ENCODE peak calls at places on chromosome 10, in four cellular contexts. One of them, this sample, is unnamed.

GRCh38 chr10:30059209-30060107 is at the start of gene JCAD:
- DNase-seq in activated T-helper 1 cell treated with anti-CD3 and anti-CD28 coated beads, Interleukin-2, amount 50 U/mL, for 16 hours: peak
- DNase-seq in memory B cell: peak
- DNase-seq in amniotic epithelial cell: no peak
- DNase-seq in this sample: peak

GRCh38 chr10:108561649-108562048 is 1361.7 kb downstream of the XPNPEP1 start:
- DNase-seq in activated T-helper 1 cell treated with anti-CD3 and anti-CD28 coated beads, Interleukin-2, amount 50 U/mL, for 16 hours: no peak
- DNase-seq in amniotic epithelial cell: no peak
- DNase-seq in memory B cell: no peak
- DNase-seq in this sample: no peak

GRCh38 chr10:44703241-44704155 is 207.6 kb upstream of the TMEM72 start:
- DNase-seq in memory B cell: no peak
- DNase-seq in amniotic epithelial cell: no peak
- DNase-seq in activated T-helper 1 cell treated with anti-CD3 and anti-CD28 coated beads, Interleukin-2, amount 50 U/mL, for 16 hours: no peak
- DNase-seq in this sample: no peak

GRCh38 chr10:103542764-103543616 is 49.5 kb downstream of the NEURL1 start:
- DNase-seq in amniotic epithelial cell: peak
- DNase-seq in memory B cell: no peak
- DNase-seq in activated T-helper 1 cell treated with anti-CD3 and anti-CD28 coated beads, Interleukin-2, amount 50 U/mL, for 16 hours: no peak
- DNase-seq in this sample: no peak

GRCh38 chr10:14736600-14737081 is 38.1 kb downstream of the FAM107B start:
- DNase-seq in activated T-helper 1 cell treated with anti-CD3 and anti-CD28 coated beads, Interleukin-2, amount 50 U/mL, for 16 hours: no peak
- DNase-seq in amniotic epithelial cell: peak
- DNase-seq in memory B cell: no peak
- DNase-seq in this sample: no peak

GRCh38 chr10:54961040-54961439 is 160.0 kb upstream of the PCDH15 start:
- DNase-seq in amniotic epithelial cell: no peak
- DNase-seq in activated T-helper 1 cell treated with anti-CD3 and anti-CD28 coated beads, Interleukin-2, amount 50 U/mL, for 16 hours: no peak
- DNase-seq in memory B cell: no peak
- DNase-seq in this sample: no peak

GRCh38 chr10:79608505-79609375 is 2.0 kb upstream of the SFTPA1 start:
- DNase-seq in memory B cell: no peak
- DNase-seq in amniotic epithelial cell: peak
- DNase-seq in activated T-helper 1 cell treated with anti-CD3 and anti-CD28 coated beads, Interleukin-2, amount 50 U/mL, for 16 hours: no peak
- DNase-seq in this sample: peak

GRCh38 chr10:8163824-8164223 is 109.3 kb downstream of the GATA3 start:
- DNase-seq in memory B cell: no peak
- DNase-seq in amniotic epithelial cell: no peak
- DNase-seq in activated T-helper 1 cell treated with anti-CD3 and anti-CD28 coated beads, Interleukin-2, amount 50 U/mL, for 16 hours: no peak
- DNase-seq in this sample: no peak

GRCh38 chr10:95413608-95414007 is 122.8 kb upstream of the PDLIM1 start:
- DNase-seq in amniotic epithelial cell: no peak
- DNase-seq in memory B cell: no peak
- DNase-seq in activated T-helper 1 cell treated with anti-CD3 and anti-CD28 coated beads, Interleukin-2, amount 50 U/mL, for 16 hours: no peak
- DNase-seq in this sample: no peak

GRCh38 chr10:128896964-128897363 is 570.1 kb upstream of the MGMT start:
- DNase-seq in amniotic epithelial cell: no peak
- DNase-seq in memory B cell: no peak
- DNase-seq in activated T-helper 1 cell treated with anti-CD3 and anti-CD28 coated beads, Interleukin-2, amount 50 U/mL, for 16 hours: no peak
- DNase-seq in this sample: no peak

GRCh38 chr10:3261921-3262320 is 89.3 kb upstream of the PITRM1 start:
- DNase-seq in activated T-helper 1 cell treated with anti-CD3 and anti-CD28 coated beads, Interleukin-2, amount 50 U/mL, for 16 hours: no peak
- DNase-seq in amniotic epithelial cell: peak
- DNase-seq in memory B cell: no peak
- DNase-seq in this sample: no peak

GRCh38 chr10:88070080-88070880 is 206.9 kb downstream of the PTEN start:
- DNase-seq in amniotic epithelial cell: peak
- DNase-seq in activated T-helper 1 cell treated with anti-CD3 and anti-CD28 coated beads, Interleukin-2, amount 50 U/mL, for 16 hours: no peak
- DNase-seq in memory B cell: no peak
- DNase-seq in this sample: no peak

GRCh38 chr10:34116780-34117179 is 698.3 kb downstream of the PARD3 start:
- DNase-seq in memory B cell: no peak
- DNase-seq in activated T-helper 1 cell treated with anti-CD3 and anti-CD28 coated beads, Interleukin-2, amount 50 U/mL, for 16 hours: no peak
- DNase-seq in amniotic epithelial cell: peak
- DNase-seq in this sample: no peak

GRCh38 chr10:95359466-95359865 is 68.7 kb upstream of the PDLIM1 start:
- DNase-seq in amniotic epithelial cell: peak
- DNase-seq in memory B cell: no peak
- DNase-seq in activated T-helper 1 cell treated with anti-CD3 and anti-CD28 coated beads, Interleukin-2, amount 50 U/mL, for 16 hours: no peak
- DNase-seq in this sample: no peak

GRCh38 chr10:69965086-69965485 is 87.6 kb upstream of the MACROH2A2 start:
- DNase-seq in activated T-helper 1 cell treated with anti-CD3 and anti-CD28 coated beads, Interleukin-2, amount 50 U/mL, for 16 hours: no peak
- DNase-seq in memory B cell: no peak
- DNase-seq in amniotic epithelial cell: no peak
- DNase-seq in this sample: no peak

GRCh38 chr10:43355749-43356371 is 15.6 kb upstream of the FXYD4 start:
- DNase-seq in amniotic epithelial cell: peak
- DNase-seq in activated T-helper 1 cell treated with anti-CD3 and anti-CD28 coated beads, Interleukin-2, amount 50 U/mL, for 16 hours: no peak
- DNase-seq in memory B cell: no peak
- DNase-seq in this sample: no peak

GRCh38 chr10:12703813-12704212 is 297.7 kb downstream of the CCDC3 start:
- DNase-seq in activated T-helper 1 cell treated with anti-CD3 and anti-CD28 coated beads, Interleukin-2, amount 50 U/mL, for 16 hours: no peak
- DNase-seq in memory B cell: no peak
- DNase-seq in amniotic epithelial cell: peak
- DNase-seq in this sample: no peak

GRCh38 chr10:67816719-67817118 is 21.3 kb downstream of the DNAJC12 start:
- DNase-seq in activated T-helper 1 cell treated with anti-CD3 and anti-CD28 coated beads, Interleukin-2, amount 50 U/mL, for 16 hours: no peak
- DNase-seq in memory B cell: no peak
- DNase-seq in amniotic epithelial cell: no peak
- DNase-seq in this sample: no peak

GRCh38 chr10:100939763-100940344 is 27.1 kb downstream of the SLF2 start:
- DNase-seq in memory B cell: no peak
- DNase-seq in amniotic epithelial cell: peak
- DNase-seq in activated T-helper 1 cell treated with anti-CD3 and anti-CD28 coated beads, Interleukin-2, amount 50 U/mL, for 16 hours: no peak
- DNase-seq in this sample: no peak

GRCh38 chr10:76031769-76032441 is 600.5 kb downstream of the LRMDA start:
- DNase-seq in activated T-helper 1 cell treated with anti-CD3 and anti-CD28 coated beads, Interleukin-2, amount 50 U/mL, for 16 hours: no peak
- DNase-seq in amniotic epithelial cell: no peak
- DNase-seq in memory B cell: no peak
- DNase-seq in this sample: no peak

GRCh38 chr10:52488606-52489485 is 174.8 kb downstream of the DKK1 start:
- DNase-seq in amniotic epithelial cell: peak
- DNase-seq in memory B cell: no peak
- DNase-seq in activated T-helper 1 cell treated with anti-CD3 and anti-CD28 coated beads, Interleukin-2, amount 50 U/mL, for 16 hours: no peak
- DNase-seq in this sample: no peak

GRCh38 chr10:120423350-120424197 is 33.5 kb upstream of the PLPP4 start:
- DNase-seq in amniotic epithelial cell: peak
- DNase-seq in memory B cell: peak
- DNase-seq in activated T-helper 1 cell treated with anti-CD3 and anti-CD28 coated beads, Interleukin-2, amount 50 U/mL, for 16 hours: no peak
- DNase-seq in this sample: peak

GRCh38 chr10:30999084-30999712 is 32.5 kb downstream of the ZNF438 start:
- DNase-seq in amniotic epithelial cell: peak
- DNase-seq in memory B cell: no peak
- DNase-seq in activated T-helper 1 cell treated with anti-CD3 and anti-CD28 coated beads, Interleukin-2, amount 50 U/mL, for 16 hours: no peak
- DNase-seq in this sample: no peak

GRCh38 chr10:110664483-110665420 is 20.6 kb downstream of the RBM20 start:
- DNase-seq in activated T-helper 1 cell treated with anti-CD3 and anti-CD28 coated beads, Interleukin-2, amount 50 U/mL, for 16 hours: no peak
- DNase-seq in memory B cell: no peak
- DNase-seq in amniotic epithelial cell: peak
- DNase-seq in this sample: no peak

GRCh38 chr10:93392111-93392510 is 90.0 kb downstream of the MYOF start:
- DNase-seq in amniotic epithelial cell: peak
- DNase-seq in activated T-helper 1 cell treated with anti-CD3 and anti-CD28 coated beads, Interleukin-2, amount 50 U/mL, for 16 hours: no peak
- DNase-seq in memory B cell: no peak
- DNase-seq in this sample: no peak

GRCh38 chr10:63553031-63553430 is 31.8 kb downstream of the REEP3 start:
- DNase-seq in activated T-helper 1 cell treated with anti-CD3 and anti-CD28 coated beads, Interleukin-2, amount 50 U/mL, for 16 hours: no peak
- DNase-seq in memory B cell: no peak
- DNase-seq in amniotic epithelial cell: peak
- DNase-seq in this sample: no peak

GRCh38 chr10:62171791-62172190 is 96.9 kb downstream of the RTKN2 start:
- DNase-seq in activated T-helper 1 cell treated with anti-CD3 and anti-CD28 coated beads, Interleukin-2, amount 50 U/mL, for 16 hours: no peak
- DNase-seq in memory B cell: no peak
- DNase-seq in amniotic epithelial cell: peak
- DNase-seq in this sample: no peak

GRCh38 chr10:132881186-132881920 is 61.0 kb downstream of the CFAP46 start:
- DNase-seq in memory B cell: no peak
- DNase-seq in amniotic epithelial cell: no peak
- DNase-seq in activated T-helper 1 cell treated with anti-CD3 and anti-CD28 coated beads, Interleukin-2, amount 50 U/mL, for 16 hours: no peak
- DNase-seq in this sample: no peak

GRCh38 chr10:129462257-129462795 is 4.7 kb upstream of the MGMT start:
- DNase-seq in activated T-helper 1 cell treated with anti-CD3 and anti-CD28 coated beads, Interleukin-2, amount 50 U/mL, for 16 hours: no peak
- DNase-seq in memory B cell: no peak
- DNase-seq in amniotic epithelial cell: no peak
- DNase-seq in this sample: no peak

GRCh38 chr10:31709501-31709900 is 219.1 kb downstream of the ARHGAP12 start:
- DNase-seq in memory B cell: no peak
- DNase-seq in amniotic epithelial cell: no peak
- DNase-seq in activated T-helper 1 cell treated with anti-CD3 and anti-CD28 coated beads, Interleukin-2, amount 50 U/mL, for 16 hours: no peak
- DNase-seq in this sample: no peak

GRCh38 chr10:60147025-60147424 is 240.7 kb upstream of the CCDC6 start:
- DNase-seq in activated T-helper 1 cell treated with anti-CD3 and anti-CD28 coated beads, Interleukin-2, amount 50 U/mL, for 16 hours: no peak
- DNase-seq in amniotic epithelial cell: no peak
- DNase-seq in memory B cell: no peak
- DNase-seq in this sample: no peak

GRCh38 chr10:103789771-103790201 is 65.6 kb downstream of the SH3PXD2A start:
- DNase-seq in activated T-helper 1 cell treated with anti-CD3 and anti-CD28 coated beads, Interleukin-2, amount 50 U/mL, for 16 hours: no peak
- DNase-seq in memory B cell: no peak
- DNase-seq in amniotic epithelial cell: no peak
- DNase-seq in this sample: no peak

GRCh38 chr10:94725871-94726270 is 36.6 kb upstream of the CYP2C19 start:
- DNase-seq in activated T-helper 1 cell treated with anti-CD3 and anti-CD28 coated beads, Interleukin-2, amount 50 U/mL, for 16 hours: no peak
- DNase-seq in amniotic epithelial cell: peak
- DNase-seq in memory B cell: no peak
- DNase-seq in this sample: no peak

GRCh38 chr10:78424721-78425120 is 391.1 kb downstream of the RPS24 start:
- DNase-seq in memory B cell: no peak
- DNase-seq in amniotic epithelial cell: peak
- DNase-seq in activated T-helper 1 cell treated with anti-CD3 and anti-CD28 coated beads, Interleukin-2, amount 50 U/mL, for 16 hours: no peak
- DNase-seq in this sample: no peak

GRCh38 chr10:58140054-58140453 is 127.6 kb downstream of the IPMK start:
- DNase-seq in amniotic epithelial cell: no peak
- DNase-seq in activated T-helper 1 cell treated with anti-CD3 and anti-CD28 coated beads, Interleukin-2, amount 50 U/mL, for 16 hours: no peak
- DNase-seq in memory B cell: no peak
- DNase-seq in this sample: no peak

GRCh38 chr10:132910186-132910880 is 32.0 kb downstream of the CFAP46 start:
- DNase-seq in amniotic epithelial cell: no peak
- DNase-seq in activated T-helper 1 cell treated with anti-CD3 and anti-CD28 coated beads, Interleukin-2, amount 50 U/mL, for 16 hours: no peak
- DNase-seq in memory B cell: no peak
- DNase-seq in this sample: no peak

GRCh38 chr10:22599636-22600228 is 114.6 kb downstream of the PIP4K2A start:
- DNase-seq in amniotic epithelial cell: peak
- DNase-seq in memory B cell: no peak
- DNase-seq in activated T-helper 1 cell treated with anti-CD3 and anti-CD28 coated beads, Interleukin-2, amount 50 U/mL, for 16 hours: no peak
- DNase-seq in this sample: no peak

GRCh38 chr10:78341953-78342614 is 308.4 kb downstream of the RPS24 start:
- DNase-seq in memory B cell: no peak
- DNase-seq in amniotic epithelial cell: no peak
- DNase-seq in activated T-helper 1 cell treated with anti-CD3 and anti-CD28 coated beads, Interleukin-2, amount 50 U/mL, for 16 hours: no peak
- DNase-seq in this sample: no peak

GRCh38 chr10:124574456-124575070 is 112.9 kb downstream of the LHPP start:
- DNase-seq in amniotic epithelial cell: no peak
- DNase-seq in memory B cell: no peak
- DNase-seq in activated T-helper 1 cell treated with anti-CD3 and anti-CD28 coated beads, Interleukin-2, amount 50 U/mL, for 16 hours: no peak
- DNase-seq in this sample: no peak

This sample was measured in GM18507.